ENCODE peak calls at places on chromosome 4, in seven cellular contexts. T, V, A, J, C, G and B are unnamed samples.

GRCh38 chr4:181784881-181785280 is 458.3 kb upstream of the TENM3 start:
- DNase-seq in J (no peak), V (no peak), A (no peak), G (no peak), C (no peak), T (no peak), B (no peak)

GRCh38 chr4:24930136-24930535 is 17.3 kb upstream of the CCDC149 start:
- DNase-seq in J (no peak), T (no peak), G (no peak), V (no peak), A (no peak), C (no peak), B (no peak)

GRCh38 chr4:164439037-164439436 is 314.9 kb upstream of the SMIM31 start:
- DNase-seq in V (no peak), T (no peak), G (no peak), J (no peak), C (no peak), A (no peak), B (no peak)

GRCh38 chr4:108317377-108317776 is 148.6 kb upstream of the LEF1 start:
- DNase-seq in C (no peak), J (no peak), T (no peak), V (no peak), A (no peak), G (no peak), B (no peak)

GRCh38 chr4:159946983-159947645 is 844.2 kb downstream of the RAPGEF2 start:
- DNase-seq in A (no peak), J (peak), G (no peak), C (no peak), V (no peak), T (peak), B (peak)

GRCh38 chr4:4521767-4522166 is 20.1 kb downstream of the STX18 start:
- DNase-seq in C (no peak), V (no peak), A (no peak), T (no peak), J (no peak), G (no peak), B (no peak)

GRCh38 chr4:150501019-150501727 is 80.8 kb upstream of the MAB21L2 start:
- DNase-seq in A (no peak), J (no peak), T (no peak), C (no peak), G (no peak), V (no peak), B (no peak)

GRCh38 chr4:1356181-1356998 is 9.4 kb downstream of the UVSSA start:
- DNase-seq in J (no peak), G (peak), C (peak), V (peak), A (peak), T (peak), B (peak)

GRCh38 chr4:71691416-71692073 is 92.3 kb downstream of the GC start:
- DNase-seq in C (no peak), G (no peak), V (no peak), T (no peak), J (peak), A (no peak), B (no peak)

GRCh38 chr4:38385286-38386010 is 278.6 kb upstream of the KLF3 start:
- DNase-seq in C (no peak), V (no peak), J (no peak), T (no peak), G (no peak), A (no peak), B (no peak)

GRCh38 chr4:6875431-6875831 is 34.2 kb upstream of the TBC1D14 start:
- DNase-seq in G (no peak), J (no peak), A (no peak), T (no peak), C (no peak), V (peak), B (no peak)

GRCh38 chr4:52979020-52979419 is 116.9 kb downstream of the RASL11B start:
- DNase-seq in C (no peak), A (no peak), J (no peak), T (peak), V (no peak), G (no peak), B (no peak)

GRCh38 chr4:150235795-150236385 is 157.6 kb downstream of the DCLK2 start:
- DNase-seq in V (no peak), J (no peak), A (no peak), T (no peak), G (no peak), C (no peak), B (no peak)

GRCh38 chr4:86595426-86595805 is 1.3 kb downstream of the PTPN13 start:
- DNase-seq in T (no peak), C (no peak), G (no peak), J (no peak), A (no peak), V (no peak), B (peak)

GRCh38 chr4:159899596-159899995 is 796.7 kb downstream of the RAPGEF2 start:
- DNase-seq in G (no peak), C (no peak), A (no peak), V (no peak), T (peak), J (no peak), B (no peak)

GRCh38 chr4:100872811-100873210 is 355.0 kb upstream of the EMCN start:
- DNase-seq in T (no peak), J (no peak), A (no peak), C (no peak), V (no peak), G (no peak), B (no peak)

GRCh38 chr4:4672397-4672796 is 130.5 kb upstream of the STX18 start:
- DNase-seq in V (no peak), G (no peak), T (no peak), C (no peak), J (no peak), A (no peak), B (no peak)

GRCh38 chr4:128286474-128287158 is 997 bp downstream of the PGRMC2 start:
- DNase-seq in G (peak), J (peak), T (peak), V (no peak), C (no peak), A (no peak), B (peak)

GRCh38 chr4:110998308-110998707 is 375.4 kb upstream of the PITX2 start:
- DNase-seq in C (no peak), V (no peak), A (no peak), J (no peak), T (no peak), G (no peak), B (no peak)

GRCh38 chr4:174365018-174365587 is 81.4 kb downstream of the CEP44 start:
- DNase-seq in C (peak), A (no peak), J (peak), T (peak), V (no peak), G (no peak), B (peak)